ENCODE peak calls at places on chromosome 14, in ten cellular contexts. K, Q, M, P, H, U, Z, T, X and R are unnamed samples.

GRCh38 chr14:71856199-71856919 is 75.9 kb upstream of the RGS6 start:
- DNase-seq in K (no peak), Q (no peak), M (no peak), P (no peak), H (no peak), U (no peak), Z (no peak), T (no peak), X (no peak), R (no peak)

GRCh38 chr14:50835280-50835679 is 4.3 kb upstream of the NIN start:
- DNase-seq in K (no peak), Q (no peak), M (no peak), P (no peak), H (no peak), U (no peak), Z (peak), T (no peak), X (peak), R (no peak)

GRCh38 chr14:94401083-94401482 is 12.7 kb upstream of the SERPINA1 start:
- DNase-seq in K (no peak), Q (no peak), M (no peak), P (no peak), H (no peak), U (no peak), Z (peak), T (no peak), X (peak), R (no peak)

GRCh38 chr14:83849999-83850611 is 1679.8 kb upstream of the FLRT2 start:
- DNase-seq in K (no peak), Q (no peak), M (no peak), P (no peak), H (no peak), U (no peak), Z (no peak), T (no peak), X (no peak), R (no peak)

GRCh38 chr14:41403360-41403759 is 203.3 kb upstream of the LRFN5 start:
- DNase-seq in K (no peak), Q (no peak), M (no peak), P (no peak), H (no peak), U (no peak), Z (no peak), T (no peak), X (no peak), R (no peak)

GRCh38 chr14:95044463-95045254 is 112.7 kb downstream of the DICER1 start:
- DNase-seq in K (no peak), Q (no peak), M (peak), P (no peak), H (no peak), U (peak), Z (no peak), T (peak), X (no peak), R (no peak)

GRCh38 chr14:25607095-25607657 is 557.2 kb upstream of the STXBP6 start:
- DNase-seq in K (no peak), Q (no peak), M (no peak), P (no peak), H (no peak), U (no peak), Z (no peak), T (no peak), X (no peak), R (no peak)

GRCh38 chr14:70047598-70048312 is 141.0 kb downstream of the SLC8A3 start:
- DNase-seq in K (no peak), Q (no peak), M (no peak), P (no peak), H (no peak), U (no peak), Z (no peak), T (no peak), X (no peak), R (no peak)